ENCODE peak calls at places on chromosome 7, in four cellular contexts. One of them, this sample, is unnamed.

GRCh38 chr7:96238474-96238873 is 83.4 kb downstream of the SLC25A13 start:
- DNase-seq in NT2/D1: no peak
- DNase-seq in NCI-H1092: no peak
- DNase-seq in stimulated activated CD4-positive, alpha-beta T cell treated with anti-CD3 and anti-CD28 coated beads, Interleukin-12 subunit alpha, Interleukin-12 subunit beta, amount 100 ng/mL, for 4 hours: no peak
- DNase-seq in this sample: no peak

GRCh38 chr7:23338439-23338838 is 39.3 kb downstream of the MALSU1 start:
- DNase-seq in NCI-H1092: no peak
- DNase-seq in stimulated activated CD4-positive, alpha-beta T cell treated with anti-CD3 and anti-CD28 coated beads, Interleukin-12 subunit alpha, Interleukin-12 subunit beta, amount 100 ng/mL, for 4 hours: no peak
- DNase-seq in NT2/D1: no peak
- DNase-seq in this sample: no peak

GRCh38 chr7:158394936-158395335 is 192.7 kb downstream of the PTPRN2 start:
- DNase-seq in stimulated activated CD4-positive, alpha-beta T cell treated with anti-CD3 and anti-CD28 coated beads, Interleukin-12 subunit alpha, Interleukin-12 subunit beta, amount 100 ng/mL, for 4 hours: peak
- DNase-seq in NCI-H1092: no peak
- DNase-seq in NT2/D1: peak
- DNase-seq in this sample: no peak

GRCh38 chr7:21542891-21543527 is at the start of gene DNAH11:
- DNase-seq in stimulated activated CD4-positive, alpha-beta T cell treated with anti-CD3 and anti-CD28 coated beads, Interleukin-12 subunit alpha, Interleukin-12 subunit beta, amount 100 ng/mL, for 4 hours: peak
- DNase-seq in NCI-H1092: no peak
- DNase-seq in NT2/D1: peak
- DNase-seq in this sample: no peak

GRCh38 chr7:6709808-6710207 is 3.1 kb upstream of the ZNF12 start:
- DNase-seq in stimulated activated CD4-positive, alpha-beta T cell treated with anti-CD3 and anti-CD28 coated beads, Interleukin-12 subunit alpha, Interleukin-12 subunit beta, amount 100 ng/mL, for 4 hours: no peak
- DNase-seq in NCI-H1092: no peak
- DNase-seq in NT2/D1: no peak
- DNase-seq in this sample: no peak

GRCh38 chr7:51318886-51319579 is 2.4 kb upstream of the COBL start:
- DNase-seq in stimulated activated CD4-positive, alpha-beta T cell treated with anti-CD3 and anti-CD28 coated beads, Interleukin-12 subunit alpha, Interleukin-12 subunit beta, amount 100 ng/mL, for 4 hours: no peak
- DNase-seq in NCI-H1092: no peak
- DNase-seq in NT2/D1: no peak
- DNase-seq in this sample: no peak

GRCh38 chr7:150556521-150557138 is 10.6 kb upstream of the GIMAP4 start:
- DNase-seq in NT2/D1: no peak
- DNase-seq in stimulated activated CD4-positive, alpha-beta T cell treated with anti-CD3 and anti-CD28 coated beads, Interleukin-12 subunit alpha, Interleukin-12 subunit beta, amount 100 ng/mL, for 4 hours: no peak
- DNase-seq in NCI-H1092: no peak
- DNase-seq in this sample: no peak

GRCh38 chr7:13288516-13288915 is 601.1 kb downstream of the ARL4A start:
- DNase-seq in stimulated activated CD4-positive, alpha-beta T cell treated with anti-CD3 and anti-CD28 coated beads, Interleukin-12 subunit alpha, Interleukin-12 subunit beta, amount 100 ng/mL, for 4 hours: no peak
- DNase-seq in NT2/D1: no peak
- DNase-seq in NCI-H1092: no peak
- DNase-seq in this sample: no peak

GRCh38 chr7:153847828-153848227 is 204.4 kb upstream of the DPP6 start:
- DNase-seq in NCI-H1092: no peak
- DNase-seq in NT2/D1: no peak
- DNase-seq in stimulated activated CD4-positive, alpha-beta T cell treated with anti-CD3 and anti-CD28 coated beads, Interleukin-12 subunit alpha, Interleukin-12 subunit beta, amount 100 ng/mL, for 4 hours: no peak
- DNase-seq in this sample: no peak

GRCh38 chr7:122885583-122886356 is 490 bp downstream of the CADPS2 start:
- DNase-seq in NCI-H1092: peak
- DNase-seq in stimulated activated CD4-positive, alpha-beta T cell treated with anti-CD3 and anti-CD28 coated beads, Interleukin-12 subunit alpha, Interleukin-12 subunit beta, amount 100 ng/mL, for 4 hours: no peak
- DNase-seq in NT2/D1: peak
- DNase-seq in this sample: no peak

This sample was measured in DMS 273 treated with DMSO at 0.1 percent for 48 hours.